ENCODE peak calls at places on chromosomes 13 and 19, in four cellular contexts. P is PC-3, L is ovary, C is BE2C. D is an unnamed sample.

GRCh38 chr19:49878744-49879070 is 1.2 kb downstream of the TBC1D17 start:
- DNase-seq in L (no peak), P (no peak), C (no peak), D (no peak)

GRCh38 chr13:97028441-97029299 is 34.4 kb upstream of the OXGR1 start:
- DNase-seq in P (peak; percentile 76), C (peak; percentile 66), L (peak; percentile 8), D (peak; percentile 73)

GRCh38 chr13:102650444-102650843 is 44.4 kb downstream of the METTL21C start:
- DNase-seq in L (no peak), C (no peak), P (no peak), D (no peak)

GRCh38 chr19:48255376-48256303 is at the start of gene CARD8:
- DNase-seq in P (peak; percentile 77), C (peak; percentile 80), L (peak; percentile 72), D (peak; percentile 94)

GRCh38 chr19:50702870-50703829 is 16.5 kb downstream of the SHANK1 start:
- DNase-seq in L (no peak), C (peak; percentile 58), P (peak; percentile 57), D (no peak)

GRCh38 chr13:76398426-76398825 is 487.8 kb downstream of the KCTD12 start:
- DNase-seq in C (no peak), P (no peak), L (no peak), D (no peak)

GRCh38 chr19:13817615-13818371 is 22.6 kb downstream of the ZSWIM4 start:
- DNase-seq in L (no peak), C (no peak), P (no peak), D (no peak)

GRCh38 chr19:29264897-29265296 is 51.9 kb upstream of the UQCRFS1 start:
- DNase-seq in C (no peak), P (no peak), L (no peak), D (no peak)

GRCh38 chr13:78012046-78012445 is 93.4 kb upstream of the EDNRB start:
- DNase-seq in C (no peak), P (no peak), L (no peak), D (no peak)

GRCh38 chr13:60267498-60268202 is 103.9 kb upstream of the DIAPH3 start:
- DNase-seq in P (no peak), L (no peak), C (no peak), D (no peak)

GRCh38 chr19:23318143-23318542 is 67.9 kb upstream of the ZNF724 start:
- DNase-seq in C (no peak), L (no peak), P (peak; percentile 38), D (no peak)

GRCh38 chr13:36919206-36919832 is 719 bp downstream of the SMAD9 start:
- DNase-seq in C (peak; percentile 80), P (peak; percentile 8), L (peak; percentile 33), D (peak; percentile 73)

GRCh38 chr19:10111405-10111811 is at the start of gene P2RY11:
- DNase-seq in P (no peak), C (peak; percentile 44), L (no peak), D (no peak)

GRCh38 chr13:90089051-90089450 is 1258.4 kb upstream of the MIR17HG start:
- DNase-seq in P (no peak), C (no peak), L (no peak), D (no peak)

DNA sequence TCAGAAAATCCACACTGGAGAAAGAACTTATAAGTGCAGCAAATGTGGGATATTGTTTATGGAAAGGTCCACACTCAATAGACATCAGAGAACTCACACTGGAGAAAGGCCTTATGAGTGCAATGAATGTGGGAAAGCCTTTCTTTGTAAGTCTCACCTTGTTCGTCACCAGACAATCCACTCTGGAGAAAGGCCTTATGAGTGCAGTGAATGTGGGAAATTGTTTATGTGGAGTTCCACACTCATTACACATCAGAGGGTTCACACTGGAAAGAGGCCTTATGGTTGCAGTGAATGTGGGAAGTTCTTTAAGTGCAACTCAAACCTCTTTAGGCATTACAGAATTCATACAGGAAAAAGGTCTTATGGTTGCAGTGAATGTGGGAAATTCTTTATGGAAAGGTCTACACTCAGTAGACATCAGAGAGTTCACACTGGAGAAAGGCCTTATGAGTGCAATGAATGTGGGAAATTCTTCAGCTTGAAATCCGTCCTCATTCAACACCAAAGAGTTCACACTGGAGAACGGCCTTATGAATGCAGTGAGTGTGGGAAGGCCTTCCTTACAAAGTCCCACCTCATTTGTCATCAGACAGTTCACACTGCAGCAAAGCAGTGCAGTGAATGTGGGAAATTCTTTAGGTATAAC is 12.0 kb upstream of the ZNF548 start:
- DNase-seq in P (no peak), C (no peak), L (no peak), D (no peak)
- H3K4me3 ChIP-seq in P (no peak overlapping the region), C (no peak overlapping the region), L (no peak overlapping the region), D (no peak overlapping the region)

GRCh38 chr13:43861863-43862262 is 17.7 kb downstream of the CCDC122 start:
- DNase-seq in L (no peak), P (no peak), C (no peak), D (no peak)

GRCh38 chr13:43864921-43865320 is 14.6 kb downstream of the CCDC122 start:
- DNase-seq in C (no peak), P (peak; percentile 50), L (no peak), D (no peak)

DNA sequence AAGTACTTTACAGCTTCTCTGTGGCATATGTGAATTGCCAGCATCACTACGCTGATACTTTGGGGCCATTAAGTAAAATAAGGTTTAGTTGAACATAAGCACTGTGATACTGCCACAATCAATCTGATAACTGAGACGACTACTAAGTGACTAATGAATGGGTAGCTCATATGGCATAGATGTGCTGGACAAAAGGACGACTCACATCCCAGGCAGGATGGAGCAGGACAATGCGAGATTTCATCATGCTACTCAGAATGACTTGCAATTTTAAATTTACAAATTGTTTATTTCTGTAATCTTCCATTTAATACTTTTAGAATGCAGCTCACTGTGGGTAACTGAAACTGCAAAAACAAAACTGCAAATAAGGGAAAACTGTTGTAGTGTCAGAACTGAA is 13.6 kb downstream of the CCDC122 start:
- DNase-seq in C (no peak), P (peak; percentile 60), L (no peak), D (no peak)
- H3K36me3 ChIP-seq in C (no peaks in the 10 kb centered on the region), P (no peaks in the 10 kb centered on the region), L (no peaks in the 10 kb centered on the region), D (no peaks in the 10 kb centered on the region)

GRCh38 chr13:95368998-95369397 is 67.7 kb upstream of the ABCC4 start:
- DNase-seq in C (no peak), L (no peak), P (no peak), D (no peak)
- H3K4me3 ChIP-seq in C (no peak overlapping the region), L (no peak overlapping the region), P (no peak overlapping the region), D (no peak overlapping the region)

GRCh38 chr19:42200116-42200740 is 17.2 kb downstream of the DEDD2 start:
- DNase-seq in P (no peak), C (no peak), L (no peak), D (no peak)

GRCh38 chr19:42196011-42197001 is 21.2 kb downstream of the DEDD2 start:
- DNase-seq in L (no peak), P (no peak), C (no peak), D (no peak)

GRCh38 chr19:42197375-42197817 is 20.1 kb downstream of the DEDD2 start:
- DNase-seq in L (no peak), C (no peak), P (no peak), D (no peak)

GRCh38 chr19:42199440-42200115 is 17.9 kb downstream of the DEDD2 start:
- DNase-seq in C (no peak), P (no peak), L (no peak), D (no peak)

GRCh38 chr19:42198676-42199439 is 18.6 kb downstream of the DEDD2 start:
- DNase-seq in P (no peak), L (no peak), C (no peak), D (no peak)
- H3K36me3 ChIP-seq in P (peaks cover 3% of the 10 kb centered on the region), L (no peaks in the 10 kb centered on the region), C (peaks cover 10% of the 10 kb centered on the region), D (peaks cover 45% of the 10 kb centered on the region)

DNA sequence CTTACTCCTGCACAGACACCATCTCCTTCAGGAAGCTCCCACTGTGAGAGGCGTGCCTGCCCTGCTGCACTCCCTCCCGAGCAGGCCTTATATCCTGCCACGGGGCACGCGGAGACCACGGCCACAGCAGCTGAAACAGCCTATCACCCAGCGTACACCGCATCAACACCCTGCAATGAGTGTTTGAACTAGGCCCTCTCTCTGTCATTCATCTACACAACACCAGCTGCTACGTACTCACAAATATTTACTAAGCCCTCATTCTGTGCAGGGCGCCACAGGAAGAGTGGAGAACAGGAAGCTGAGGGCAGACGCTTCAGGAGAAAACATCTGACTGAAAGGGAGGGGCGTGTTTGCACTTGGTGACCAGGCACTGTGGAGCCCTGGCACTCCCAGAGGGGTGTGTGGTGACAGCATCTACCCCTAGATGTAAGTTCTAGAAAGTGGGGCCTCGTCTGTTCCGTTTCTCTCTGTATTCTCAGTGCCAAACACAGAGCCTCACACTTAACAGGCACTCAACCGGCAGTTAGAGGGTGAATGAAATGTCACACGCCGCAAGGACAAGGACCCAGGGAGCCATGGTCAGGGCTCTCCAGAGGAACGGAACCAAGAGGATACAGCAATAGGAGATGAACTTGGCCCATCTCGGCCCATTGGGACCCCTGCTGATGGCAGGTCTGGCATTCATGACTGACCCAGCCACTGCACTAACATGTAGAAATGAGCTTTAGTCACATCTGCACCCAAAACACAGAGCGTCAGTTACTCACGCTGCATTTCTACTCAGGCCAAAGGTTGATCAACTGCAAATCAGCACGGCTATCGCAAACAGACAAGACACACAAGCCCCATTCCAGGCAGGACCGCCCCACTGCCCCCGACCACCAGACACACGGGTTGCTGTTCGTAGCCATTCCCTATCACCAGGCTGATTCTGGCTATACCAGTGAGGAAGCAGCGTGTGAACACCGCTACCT is 15.7 kb downstream of the RANBP3 start:
- DNase-seq in C (no peak), L (no peak), P (peak; percentile 74), D (peak; percentile 91)
- H3K4me3 ChIP-seq in C (no peak overlapping the region), L (no peak overlapping the region), P (no peak overlapping the region), D (peak overlapping the region; percentile 11)

D was measured in A673.